ENCODE peak calls at places on chromosomes 13 and 19, in five cellular contexts. B, U, X, K and Z are unnamed samples.
A peak's percentile ranks its signal among the peaks of the same experiment; 100 is the strongest.

GRCh38 chr19:1255186-1256161 is 7.1 kb downstream of the MIDN start:
- DNase-seq in B (no peak), U (no peak), X (no peak), K (no peak), Z (no peak)

GRCh38 chr19:42286349-42287016 is 15.4 kb upstream of the PRR19 start:
- DNase-seq in B (peak; percentile 45), U (no peak), X (no peak), K (no peak), Z (no peak)

GRCh38 chr13:47408546-47409319 is 511.9 kb upstream of the HTR2A start:
- DNase-seq in B (no peak), U (no peak), X (no peak), K (no peak), Z (no peak)

GRCh38 chr19:5480427-5480836 is 25.2 kb downstream of the ZNRF4 start:
- DNase-seq in B (peak; percentile 64), U (peak; percentile 30), X (peak; percentile 28), K (no peak), Z (peak; percentile 19)

GRCh38 chr19:40658031-40658430 is 32.4 kb downstream of the NUMBL start:
- DNase-seq in B (no peak), U (no peak), X (no peak), K (no peak), Z (no peak)

GRCh38 chr19:38792250-38793111 is 3.5 kb downstream of the LGALS7B start:
- DNase-seq in B (no peak), U (no peak), X (no peak), K (no peak), Z (no peak)

GRCh38 chr13:23871616-23872220 is 17.5 kb downstream of the MIPEP start:
- DNase-seq in B (no peak), U (peak; percentile 39), X (no peak), K (no peak), Z (no peak)

GRCh38 chr13:84844473-84844872 is 954.7 kb downstream of the SLITRK6 start:
- DNase-seq in B (no peak), U (peak; percentile 1), X (peak; percentile 4), K (no peak), Z (no peak)

GRCh38 chr19:45526971-45527370 is 19.7 kb downstream of the VASP start:
- DNase-seq in B (no peak), U (no peak), X (no peak), K (no peak), Z (no peak)

GRCh38 chr13:102825921-102826706 is 19.7 kb upstream of the ERCC5 start:
- DNase-seq in B (no peak), U (no peak), X (no peak), K (no peak), Z (no peak)

GRCh38 chr19:48630289-48631036 is 6.7 kb downstream of the DBP start:
- DNase-seq in B (no peak), U (no peak), X (no peak), K (no peak), Z (peak; percentile 81)

GRCh38 chr13:95644611-95645052 is at the start of gene DZIP1:
- DNase-seq in B (no peak), U (peak; percentile 75), X (no peak), K (no peak), Z (no peak)

GRCh38 chr13:44197791-44198770 is 175.5 kb upstream of the SERP2 start:
- DNase-seq in B (no peak), U (no peak), X (no peak), K (peak; percentile 34), Z (no peak)

GRCh38 chr13:106610511-106610910 is 42.6 kb upstream of the ARGLU1 start:
- DNase-seq in B (no peak), U (no peak), X (no peak), K (no peak), Z (no peak)

GRCh38 chr13:21015284-21015683 is 46.1 kb downstream of the LATS2 start:
- DNase-seq in B (no peak), U (no peak), X (no peak), K (no peak), Z (no peak)

GRCh38 chr19:31326329-31327028 is 22.8 kb downstream of the TSHZ3 start:
- DNase-seq in B (no peak), U (no peak), X (no peak), K (no peak), Z (no peak)

GRCh38 chr13:93620366-93620765 is 393.8 kb downstream of the GPC6 start:
- DNase-seq in B (no peak), U (no peak), X (no peak), K (no peak), Z (no peak)

GRCh38 chr13:46962286-46962941 is 65.6 kb upstream of the HTR2A start:
- DNase-seq in B (peak; percentile 13), U (no peak), X (no peak), K (no peak), Z (no peak)

GRCh38 chr19:57269515-57270250 is 10.6 kb upstream of the ZNF460 start:
- DNase-seq in B (no peak), U (no peak), X (no peak), K (peak; percentile 60), Z (no peak)

GRCh38 chr13:111122056-111122455 is 6.9 kb downstream of the ARHGEF7 start:
- DNase-seq in B (no peak), U (no peak), X (no peak), K (no peak), Z (peak; percentile 43)

GRCh38 chr19:5578094-5578846 is 10.5 kb upstream of the TINCR start:
- DNase-seq in B (peak; percentile 78), U (peak; percentile 38), X (no peak), K (no peak), Z (no peak)

GRCh38 chr13:83620535-83621220 is 261.6 kb downstream of the SLITRK1 start:
- DNase-seq in B (no peak), U (no peak), X (peak; percentile 13), K (no peak), Z (no peak)

GRCh38 chr19:58317481-58318072 is 9.2 kb upstream of the ZSCAN22 start:
- DNase-seq in B (peak; percentile 61), U (no peak), X (no peak), K (no peak), Z (no peak)

GRCh38 chr19:3137139-3137538 is 1.3 kb downstream of the GNA15 start:
- DNase-seq in B (no peak), U (no peak), X (no peak), K (no peak), Z (no peak)

GRCh38 chr19:17575871-17576757 is 20.7 kb downstream of the COLGALT1 start:
- DNase-seq in B (peak; percentile 89), U (no peak), X (no peak), K (no peak), Z (no peak)

GRCh38 chr19:47723573-47723923 is 10.3 kb downstream of the EHD2 start:
- DNase-seq in B (peak; percentile 72), U (peak; percentile 63), X (no peak), K (no peak), Z (no peak)

DNA sequence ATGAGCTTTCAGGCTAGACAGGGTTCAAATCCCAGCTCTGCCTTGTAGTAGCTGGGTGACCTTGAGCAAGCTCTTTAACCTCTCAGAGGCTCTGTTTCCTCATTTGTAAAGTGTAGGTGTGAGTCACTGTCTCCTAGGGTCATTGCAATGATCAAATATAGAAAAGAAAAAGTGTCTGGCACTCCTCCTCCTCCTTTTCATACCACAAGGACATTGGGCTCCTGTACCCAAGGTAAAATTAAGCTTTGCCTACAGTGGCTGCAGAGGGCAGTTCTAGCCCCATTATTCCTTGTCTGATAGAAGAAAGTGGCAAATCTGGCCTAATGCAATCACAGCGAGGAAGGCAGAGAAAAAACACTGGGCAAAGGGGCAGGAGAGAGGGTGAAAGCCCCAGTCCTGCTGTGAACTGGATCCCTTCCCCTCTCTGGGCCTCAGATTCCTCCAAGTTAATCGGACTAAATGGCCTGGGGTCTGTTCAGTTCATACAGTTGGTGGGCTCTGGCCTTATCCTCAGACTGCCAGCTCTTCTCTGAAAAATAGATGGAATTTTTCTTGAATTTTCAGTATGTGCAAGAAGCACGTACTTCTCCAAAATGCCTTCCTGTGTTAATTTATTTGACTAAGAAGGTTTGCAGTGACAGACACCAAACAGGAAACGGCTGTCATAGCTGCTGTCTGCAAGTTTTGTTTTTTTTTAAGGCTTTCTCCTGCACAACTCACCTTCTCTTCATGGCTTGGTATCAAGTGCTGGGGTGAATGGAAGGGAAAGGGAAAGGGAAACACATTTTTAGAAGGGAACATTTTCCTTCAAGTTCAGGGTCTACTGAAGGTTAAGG is 35.3 kb downstream of the RGCC start:
- DNase-seq in B (no peak), U (no peak), X (no peak), K (no peak), Z (no peak)
- TF ChIP-seq ZNF274 in B (no peak), U (no peak), X (no peak), K (no peak), Z (no peak)

GRCh38 chr19:11478167-11479089 is 2.4 kb downstream of the ELAVL3 start:
- DNase-seq in B (peak; percentile 32), U (no peak), X (no peak), K (no peak), Z (no peak)

GRCh38 chr19:11480081-11480926 is 542 bp downstream of the ELAVL3 start:
- DNase-seq in B (no peak), U (no peak), X (no peak), K (no peak), Z (no peak)

GRCh38 chr19:11480927-11481776 is at the start of gene ELAVL3:
- DNase-seq in B (no peak), U (no peak), X (no peak), K (no peak), Z (no peak)

GRCh38 chr19:11479090-11479469 is 1.8 kb downstream of the ELAVL3 start:
- DNase-seq in B (no peak), U (no peak), X (no peak), K (no peak), Z (no peak)

GRCh38 chr19:11479470-11480080 is 1.3 kb downstream of the ELAVL3 start:
- DNase-seq in B (peak; percentile 93), U (peak; percentile 41), X (no peak), K (no peak), Z (peak; percentile 67)
- TF ChIP-seq SP1 in B (peak; percentile 86), U (peak; percentile 82), X (no peak), K (no peak), Z (peak; percentile 84)

GRCh38 chr19:15154002-15154612 is 46.7 kb downstream of the NOTCH3 start:
- DNase-seq in B (peak; percentile 58), U (peak; percentile 49), X (peak; percentile 37), K (no peak), Z (no peak)

GRCh38 chr19:15155296-15155695 is 45.5 kb downstream of the NOTCH3 start:
- DNase-seq in B (no peak), U (no peak), X (no peak), K (no peak), Z (no peak)

GRCh38 chr19:15161028-15161984 is 39.5 kb downstream of the NOTCH3 start:
- DNase-seq in B (peak; percentile 72), U (peak; percentile 61), X (peak; percentile 35), K (no peak), Z (no peak)

GRCh38 chr19:15156391-15156790 is 44.4 kb downstream of the NOTCH3 start:
- DNase-seq in B (no peak), U (no peak), X (no peak), K (no peak), Z (no peak)

GRCh38 chr19:15159251-15159650 is 41.5 kb downstream of the NOTCH3 start:
- DNase-seq in B (peak; percentile 14), U (no peak), X (no peak), K (no peak), Z (no peak)
- TF ChIP-seq ZNF274 in B (no peak), U (no peak), X (no peak), K (no peak), Z (no peak)

DNA sequence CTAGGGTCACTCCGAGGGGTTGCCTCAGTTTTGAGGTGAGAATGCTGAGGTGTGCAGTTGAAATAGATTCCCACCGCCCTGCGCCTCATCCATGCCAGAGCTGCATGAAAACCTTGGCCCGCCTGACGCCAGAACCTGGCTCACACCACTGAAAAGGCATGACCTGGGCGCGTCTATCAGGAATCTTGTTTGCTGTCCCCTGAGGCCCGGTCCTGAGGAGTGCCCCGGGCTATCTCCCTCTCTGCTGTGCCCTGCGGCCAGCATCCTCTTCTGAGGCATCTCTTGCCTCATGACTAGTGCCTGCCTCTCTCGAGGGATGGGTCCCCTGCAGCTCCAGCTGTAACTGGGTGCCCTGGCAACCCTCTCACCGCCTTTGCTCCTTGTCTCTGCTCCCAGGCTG is 28.1 kb downstream of the SMARCA4 start:
- DNase-seq in B (no peak), U (no peak), X (no peak), K (no peak), Z (no peak)
- TF ChIP-seq SP1 in B (no peak), U (no peak), X (no peak), K (no peak), Z (no peak)